ENCODE peak calls at places on chromosomes 6 and 20, in eight cellular contexts. C is AG04450, V is neural progenitor cell, W is foreskin fibroblast, Q is nephron progenitor cell, L is epithelial cell of esophagus, S is tibial nerve, I is BJ. F is an unnamed sample.

GRCh38 chr6:135043364-135043763 is 11.3 kb downstream of the HBS1L start:
- DNase-seq in C (no peak), V (no peak), W (no peak), Q (no peak), L (no peak), S (no peak), I (no peak), F (no peak)

GRCh38 chr6:111872521-111873177 is 603 bp downstream of the FYN start:
- DNase-seq in C (no peak), V (peak), W (peak), Q (peak), L (no peak), S (peak), I (no peak), F (peak)

GRCh38 chr6:28867078-28867414 is 56.7 kb downstream of the TRIM27 start:
- DNase-seq in C (no peak), V (peak), W (no peak), Q (no peak), L (peak), S (no peak), I (no peak), F (no peak)

GRCh38 chr6:166958926-166959861 is 2.8 kb upstream of the RNASET2 start:
- DNase-seq in C (no peak), V (no peak), W (no peak), Q (no peak), L (no peak), S (peak), I (no peak), F (peak)

GRCh38 chr6:96059586-96059985 is 43.8 kb downstream of the FUT9 start:
- DNase-seq in C (no peak), V (no peak), W (no peak), Q (no peak), L (no peak), S (no peak), I (no peak), F (no peak)

GRCh38 chr6:168852336-168852884 is 401.2 kb downstream of the THBS2 start:
- DNase-seq in C (no peak), V (no peak), W (peak), Q (no peak), L (no peak), S (no peak), I (no peak), F (no peak)

GRCh38 chr20:45337367-45338120 is 10.7 kb downstream of the SDC4 start:
- DNase-seq in C (peak), V (no peak), W (peak), Q (no peak), L (peak), S (no peak), I (peak), F (no peak)

GRCh38 chr20:44110816-44111568 is 76.0 kb downstream of the JPH2 start:
- DNase-seq in C (no peak), V (no peak), W (no peak), Q (no peak), L (no peak), S (no peak), I (no peak), F (no peak)

GRCh38 chr6:89828988-89829590 is 591 bp upstream of the CASP8AP2 start:
- DNase-seq in C (no peak), V (peak), W (peak), Q (no peak), L (no peak), S (no peak), I (no peak), F (no peak)

GRCh38 chr6:147935656-147936055 is 407.0 kb upstream of the SASH1 start:
- DNase-seq in C (no peak), V (no peak), W (no peak), Q (no peak), L (no peak), S (no peak), I (no peak), F (no peak)

GRCh38 chr20:5949943-5950270 is 426 bp downstream of the TRMT6 start:
- DNase-seq in C (no peak), V (no peak), W (no peak), Q (no peak), L (no peak), S (no peak), I (no peak), F (no peak)

GRCh38 chr6:11356404-11357155 is 124.1 kb upstream of the NEDD9 start:
- DNase-seq in C (no peak), V (no peak), W (no peak), Q (no peak), L (no peak), S (no peak), I (no peak), F (no peak)

GRCh38 chr6:124029535-124029934 is 225.9 kb downstream of the NKAIN2 start:
- DNase-seq in C (no peak), V (no peak), W (no peak), Q (no peak), L (no peak), S (no peak), I (no peak), F (no peak)

GRCh38 chr6:132405143-132405915 is 4.1 kb upstream of the MOXD1 start:
- DNase-seq in C (peak), V (no peak), W (peak), Q (no peak), L (peak), S (no peak), I (no peak), F (peak)

GRCh38 chr6:81126150-81126549 is 626.3 kb downstream of the TENT5A start:
- DNase-seq in C (no peak), V (no peak), W (peak), Q (no peak), L (no peak), S (no peak), I (peak), F (no peak)

GRCh38 chr20:5030348-5031205 is 29.3 kb upstream of the SLC23A2 start:
- DNase-seq in C (no peak), V (no peak), W (no peak), Q (no peak), L (no peak), S (peak), I (no peak), F (no peak)

DNA sequence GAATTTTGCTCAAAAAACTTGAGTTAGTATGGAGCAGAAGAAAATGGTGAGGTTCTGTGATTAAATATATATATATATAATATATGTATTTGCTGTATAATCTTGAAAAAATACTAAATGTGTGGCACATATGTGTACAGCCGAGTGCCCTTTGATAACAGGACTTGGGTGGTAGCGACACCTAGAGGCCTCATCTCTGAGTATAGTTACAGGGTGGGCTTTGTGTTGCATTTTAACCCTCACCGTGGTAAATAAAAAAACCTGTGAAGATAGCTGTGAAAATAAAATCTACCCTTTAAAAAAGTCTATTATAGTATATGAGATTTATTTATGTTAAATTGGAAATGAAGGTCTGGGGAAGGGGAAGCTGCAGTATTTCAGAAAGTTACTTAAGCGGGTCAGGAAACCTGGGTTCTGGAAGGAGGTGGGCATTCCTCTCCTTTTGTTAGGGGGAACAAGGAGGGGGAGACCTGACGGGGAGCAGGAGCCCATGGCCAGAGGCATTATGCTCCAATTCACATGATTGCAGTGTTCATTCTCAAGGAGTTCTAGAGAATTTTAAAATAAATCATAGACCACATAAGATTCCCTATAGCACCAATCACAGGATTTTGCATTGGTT is 82.7 kb downstream of the SH3BGRL2 start:
- DNase-seq in C (no peak), V (peak), W (peak), Q (peak), L (peak), S (peak), I (no peak), F (peak)
- TF ChIP-seq CTCF in C (peak), V (peak), W (peak), Q (peak), L (peak), S (peak), I (peak), F (peak)

DNA sequence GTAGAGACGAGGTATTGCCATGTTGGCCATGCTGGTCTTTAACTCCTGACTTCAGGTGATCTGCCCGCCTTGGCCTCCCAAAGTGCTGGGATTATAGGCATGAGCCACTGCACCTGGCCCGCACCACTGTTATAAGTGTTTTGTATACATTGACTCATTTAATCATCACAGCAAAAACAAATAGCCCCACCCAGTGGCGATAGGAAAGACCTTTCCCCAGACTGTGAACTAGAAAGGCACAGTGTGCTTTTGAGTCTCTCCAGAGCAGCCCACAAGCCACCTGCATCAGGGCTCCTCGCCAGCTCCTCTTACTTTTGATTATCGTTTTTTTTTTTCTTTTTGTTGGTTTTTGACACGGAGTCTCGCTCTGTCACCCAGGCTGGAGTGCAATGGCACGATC is 27.9 kb upstream of the ZFP64 start:
- DNase-seq in C (no peak), V (no peak), W (no peak), Q (no peak), L (peak), S (no peak), I (no peak), F (no peak)
- TF ChIP-seq CTCF in C (peak), V (peak), W (no peak), Q (no peak), L (peak), S (no peak), I (no peak), F (no peak)

DNA sequence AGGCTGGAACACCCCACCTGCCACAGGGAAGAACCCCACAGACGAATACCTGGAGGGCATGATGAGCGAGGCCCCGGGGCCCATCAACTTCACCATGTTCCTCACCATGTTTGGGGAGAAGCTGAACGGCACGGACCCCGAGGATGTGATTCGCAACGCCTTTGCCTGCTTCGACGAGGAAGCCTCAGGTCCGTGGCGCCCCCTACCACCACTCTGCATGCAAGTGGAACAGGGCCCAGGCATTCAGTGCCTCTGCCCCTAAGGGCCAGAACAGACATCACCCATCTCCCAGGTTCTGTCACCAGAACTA is 6.6 kb downstream of the MYL9 start:
- DNase-seq in C (no peak), V (peak), W (no peak), Q (peak), L (no peak), S (no peak), I (no peak), F (peak)
- TF ChIP-seq CTCF in C (peak), V (peak), W (peak), Q (no peak), L (peak), S (no peak), I (peak), F (no peak)

GRCh38 chr6:146904596-146904995 is 299.6 kb upstream of the STXBP5 start:
- DNase-seq in C (no peak), V (no peak), W (no peak), Q (no peak), L (no peak), S (no peak), I (no peak), F (no peak)

GRCh38 chr6:146898888-146899227 is 300.1 kb downstream of the ADGB start:
- DNase-seq in C (no peak), V (no peak), W (no peak), Q (no peak), L (no peak), S (no peak), I (no peak), F (no peak)

GRCh38 chr6:146902846-146903245 is 301.4 kb upstream of the STXBP5 start:
- DNase-seq in C (no peak), V (no peak), W (no peak), Q (no peak), L (no peak), S (no peak), I (no peak), F (no peak)

GRCh38 chr6:146905313-146905712 is 298.9 kb upstream of the STXBP5 start:
- DNase-seq in C (no peak), V (no peak), W (peak), Q (no peak), L (peak), S (peak), I (peak), F (no peak)

DNA sequence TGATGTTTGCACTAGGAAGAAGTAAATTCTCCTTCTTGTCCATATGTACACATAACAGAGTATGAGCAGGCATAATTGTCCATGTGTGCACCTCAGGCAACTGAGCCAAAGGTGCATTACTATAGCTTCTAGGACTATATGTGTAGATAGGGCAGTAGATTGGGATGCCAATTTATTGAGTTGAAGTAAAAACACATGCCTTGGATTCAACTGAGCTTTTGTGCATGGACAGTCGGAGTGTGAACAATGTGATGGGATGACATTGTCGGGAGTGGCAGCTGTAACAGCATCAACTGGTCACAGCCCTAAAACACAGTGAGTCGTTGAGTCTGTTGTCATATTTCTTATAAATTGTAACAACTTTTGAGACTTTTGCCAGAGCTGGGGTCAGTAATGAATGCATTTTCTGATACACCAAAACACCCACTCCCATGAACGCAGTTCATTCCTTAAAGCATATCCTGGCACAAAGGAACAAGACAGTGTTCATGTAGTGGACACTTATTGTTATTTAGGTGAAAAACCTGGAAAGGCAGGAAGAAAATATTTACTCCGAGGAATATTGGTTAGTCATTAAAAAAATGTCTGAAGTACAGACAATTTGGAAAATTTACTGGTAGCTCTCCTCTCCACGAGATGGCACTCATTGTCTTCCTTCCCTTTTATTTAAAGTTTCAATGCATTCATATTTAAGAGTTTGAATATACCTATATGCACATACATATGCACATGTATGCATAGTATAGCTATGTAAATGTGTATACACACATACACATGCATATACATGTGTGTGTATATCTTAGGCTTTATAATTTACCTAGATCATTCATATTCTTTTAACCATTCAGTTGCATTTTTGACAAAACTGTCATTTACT is 302.0 kb upstream of the STXBP5 start:
- DNase-seq in C (no peak), V (no peak), W (peak), Q (no peak), L (peak), S (no peak), I (no peak), F (no peak)
- TF ChIP-seq CTCF in C (peak), V (no peak), W (peak), Q (no peak), L (peak), S (no peak), I (peak), F (no peak)

DNA sequence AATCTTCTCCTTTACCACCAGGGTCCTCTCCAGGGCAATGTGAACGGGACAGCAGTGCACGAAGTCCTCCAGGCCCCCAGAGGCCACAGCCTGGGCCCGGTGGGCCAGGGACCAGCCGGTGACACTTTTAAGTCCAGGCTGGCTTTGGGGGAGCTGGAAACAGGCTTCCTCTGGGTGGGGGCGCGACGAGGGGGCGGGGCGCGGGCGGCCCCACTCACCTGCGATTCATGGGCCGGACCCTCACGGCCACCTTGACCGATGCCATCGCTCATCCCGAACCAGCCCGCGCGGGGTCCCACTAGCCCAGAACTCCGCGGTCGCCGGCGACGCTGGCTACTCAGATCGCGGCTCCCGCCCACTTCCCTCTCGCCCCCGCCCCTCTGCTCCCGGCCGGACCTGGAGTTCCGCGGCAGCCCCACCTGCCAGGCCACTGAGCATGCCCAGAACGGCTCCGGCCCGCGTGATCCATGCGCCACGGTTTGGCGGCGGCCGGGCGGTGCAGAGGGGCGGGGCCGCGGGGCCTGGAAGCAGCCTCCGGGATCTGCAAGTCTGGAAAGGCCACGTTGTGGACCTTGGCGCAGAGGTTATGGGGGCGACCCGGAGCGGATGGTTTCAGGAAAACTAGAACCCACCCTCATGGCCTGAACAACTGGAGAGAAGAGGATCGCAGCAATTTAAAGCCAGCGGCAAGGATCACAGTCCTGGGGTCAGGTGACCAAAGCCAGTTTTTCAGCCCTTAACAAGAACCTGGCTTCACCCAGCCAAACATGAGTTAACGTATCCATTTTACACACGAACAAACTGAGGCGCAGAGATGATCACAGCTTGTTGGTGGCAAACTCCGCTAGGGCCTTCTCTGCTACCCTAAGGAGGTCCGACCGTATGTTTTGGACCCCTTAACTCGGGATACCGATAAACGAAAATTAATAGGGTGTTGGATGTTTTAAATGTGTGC is at the start of gene KIF16B:
- DNase-seq in C (no peak), V (peak), W (peak), Q (peak), L (peak), S (peak), I (peak), F (peak)
- TF ChIP-seq CTCF in C (no peak), V (peak), W (no peak), Q (no peak), L (no peak), S (no peak), I (peak), F (no peak)

GRCh38 chr6:5213851-5214507 is 46.8 kb downstream of the LYRM4 start:
- DNase-seq in C (peak), V (no peak), W (peak), Q (no peak), L (no peak), S (no peak), I (no peak), F (no peak)
- TF ChIP-seq CTCF in C (peak), V (no peak), W (peak), Q (no peak), L (no peak), S (peak), I (peak), F (no peak)

GRCh38 chr20:39266989-39267388 is 304.8 kb downstream of the DHX35 start:
- DNase-seq in C (no peak), V (no peak), W (no peak), Q (no peak), L (no peak), S (no peak), I (no peak), F (no peak)

GRCh38 chr20:39268566-39268965 is 306.4 kb downstream of the DHX35 start:
- DNase-seq in C (no peak), V (no peak), W (no peak), Q (no peak), L (no peak), S (no peak), I (no peak), F (no peak)

GRCh38 chr20:39269031-39269461 is 306.9 kb downstream of the DHX35 start:
- DNase-seq in C (no peak), V (peak), W (peak), Q (peak), L (peak), S (peak), I (no peak), F (peak)

GRCh38 chr20:39263076-39263475 is 300.9 kb downstream of the DHX35 start:
- DNase-seq in C (no peak), V (no peak), W (peak), Q (no peak), L (peak), S (no peak), I (no peak), F (no peak)

DNA sequence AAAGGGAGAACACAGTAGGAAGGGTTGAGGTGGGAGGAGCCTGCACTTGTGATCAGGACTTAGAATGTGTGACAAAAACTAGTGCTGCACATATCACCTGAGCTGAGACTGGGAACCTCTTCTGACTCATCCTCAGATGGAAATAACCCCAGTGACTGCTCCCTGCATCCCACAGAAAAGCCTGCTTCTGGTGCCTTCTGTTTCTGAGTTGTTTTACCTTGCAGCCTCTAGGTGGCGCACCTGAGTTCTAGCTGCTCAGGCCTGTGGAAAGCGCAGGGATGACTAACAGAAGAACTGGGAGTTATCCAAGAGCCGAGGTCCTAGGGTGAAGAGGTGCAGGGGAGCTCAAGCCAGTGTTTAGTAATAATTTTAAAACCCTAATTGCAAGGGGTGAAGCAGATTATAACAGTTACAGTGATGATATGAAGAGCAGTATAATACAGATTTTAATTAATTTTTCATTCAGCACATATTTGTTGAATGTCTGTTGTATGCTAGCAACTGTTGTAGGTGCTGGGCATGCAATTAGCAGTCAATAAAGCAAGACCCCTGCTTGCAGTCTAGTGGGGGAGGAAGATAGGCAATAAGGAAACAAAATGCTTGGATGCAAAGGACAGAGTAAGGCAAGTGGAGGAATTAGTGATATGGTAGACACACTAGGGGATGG is 302.5 kb downstream of the DHX35 start:
- DNase-seq in C (peak), V (peak), W (peak), Q (peak), L (peak), S (peak), I (peak), F (peak)
- TF ChIP-seq CTCF in C (peak), V (peak), W (peak), Q (peak), L (peak), S (peak), I (peak), F (peak)

GRCh38 chr20:40966103-40966502 is 62.5 kb upstream of the TOP1 start:
- DNase-seq in C (no peak), V (peak), W (no peak), Q (peak), L (no peak), S (no peak), I (no peak), F (no peak)
- TF ChIP-seq CTCF in C (peak), V (peak), W (peak), Q (peak), L (peak), S (no peak), I (peak), F (no peak)